ENCODE peak calls at places on chromosomes 11 and 22, in eight cellular contexts. One of them, this sample, is unnamed.

GRCh38 chr11:126546191-126546590 is 190.7 kb downstream of the ST3GAL4 start:
- DNase-seq in colonic mucosa: no peak
- DNase-seq in chondrocyte: peak
- DNase-seq in HTR-8/SVneo: no peak
- DNase-seq in erythroblast: no peak
- DNase-seq in endothelial cell: no peak
- DNase-seq in NCI-H1694: no peak
- DNase-seq in Panc1: no peak
- DNase-seq in this sample: no peak

GRCh38 chr11:84089072-84090057 is 803.2 kb upstream of the CCDC90B start:
- DNase-seq in Panc1: no peak
- DNase-seq in HTR-8/SVneo: no peak
- DNase-seq in colonic mucosa: no peak
- DNase-seq in erythroblast: no peak
- DNase-seq in endothelial cell: no peak
- DNase-seq in NCI-H1694: no peak
- DNase-seq in chondrocyte: no peak
- DNase-seq in this sample: no peak

GRCh38 chr11:1060885-1061616 is 13.6 kb upstream of the MUC2 start:
- DNase-seq in Panc1: peak
- DNase-seq in chondrocyte: no peak
- DNase-seq in erythroblast: no peak
- DNase-seq in NCI-H1694: no peak
- DNase-seq in colonic mucosa: peak
- DNase-seq in endothelial cell: no peak
- DNase-seq in HTR-8/SVneo: peak
- DNase-seq in this sample: peak

GRCh38 chr11:41235670-41236069 is 223.8 kb downstream of the LRRC4C start:
- DNase-seq in colonic mucosa: no peak
- DNase-seq in HTR-8/SVneo: no peak
- DNase-seq in Panc1: no peak
- DNase-seq in NCI-H1694: no peak
- DNase-seq in endothelial cell: no peak
- DNase-seq in chondrocyte: no peak
- DNase-seq in erythroblast: no peak
- DNase-seq in this sample: no peak

GRCh38 chr11:19380375-19380774 is 139.6 kb upstream of the E2F8 start:
- DNase-seq in chondrocyte: no peak
- DNase-seq in Panc1: no peak
- DNase-seq in endothelial cell: no peak
- DNase-seq in NCI-H1694: no peak
- DNase-seq in erythroblast: no peak
- DNase-seq in colonic mucosa: no peak
- DNase-seq in HTR-8/SVneo: peak
- DNase-seq in this sample: peak

GRCh38 chr11:4645974-4646373 is 2.2 kb downstream of the OR51E1 start:
- DNase-seq in erythroblast: no peak
- DNase-seq in colonic mucosa: no peak
- DNase-seq in chondrocyte: no peak
- DNase-seq in Panc1: no peak
- DNase-seq in endothelial cell: no peak
- DNase-seq in HTR-8/SVneo: no peak
- DNase-seq in NCI-H1694: no peak
- DNase-seq in this sample: no peak

GRCh38 chr22:37313376-37314314 is 31.3 kb downstream of the CYTH4 start:
- DNase-seq in HTR-8/SVneo: no peak
- DNase-seq in NCI-H1694: no peak
- DNase-seq in erythroblast: no peak
- DNase-seq in endothelial cell: no peak
- DNase-seq in colonic mucosa: no peak
- DNase-seq in chondrocyte: no peak
- DNase-seq in Panc1: no peak
- DNase-seq in this sample: no peak

GRCh38 chr11:3164138-3164539 is 971 bp downstream of the OSBPL5 start:
- DNase-seq in colonic mucosa: no peak
- DNase-seq in NCI-H1694: no peak
- DNase-seq in endothelial cell: no peak
- DNase-seq in Panc1: no peak
- DNase-seq in erythroblast: no peak
- DNase-seq in HTR-8/SVneo: no peak
- DNase-seq in chondrocyte: peak
- DNase-seq in this sample: no peak

GRCh38 chr11:65311197-65311631 is 3.5 kb upstream of the CDC42EP2 start:
- DNase-seq in NCI-H1694: no peak
- DNase-seq in HTR-8/SVneo: no peak
- DNase-seq in Panc1: no peak
- DNase-seq in erythroblast: no peak
- DNase-seq in endothelial cell: no peak
- DNase-seq in chondrocyte: no peak
- DNase-seq in colonic mucosa: no peak
- DNase-seq in this sample: peak

GRCh38 chr11:109697140-109697843 is 275.3 kb downstream of the C11orf87 start:
- DNase-seq in colonic mucosa: no peak
- DNase-seq in Panc1: peak
- DNase-seq in NCI-H1694: peak
- DNase-seq in HTR-8/SVneo: peak
- DNase-seq in erythroblast: peak
- DNase-seq in chondrocyte: peak
- DNase-seq in endothelial cell: peak
- DNase-seq in this sample: peak

GRCh38 chr11:122103366-122103765 is 12.6 kb downstream of the BLID start:
- DNase-seq in endothelial cell: no peak
- DNase-seq in Panc1: no peak
- DNase-seq in colonic mucosa: no peak
- DNase-seq in HTR-8/SVneo: no peak
- DNase-seq in NCI-H1694: no peak
- DNase-seq in erythroblast: no peak
- DNase-seq in chondrocyte: no peak
- DNase-seq in this sample: no peak

GRCh38 chr22:39134366-39135091 is 18.0 kb downstream of the CBX7 start:
- DNase-seq in Panc1: no peak
- DNase-seq in NCI-H1694: no peak
- DNase-seq in endothelial cell: no peak
- DNase-seq in erythroblast: no peak
- DNase-seq in HTR-8/SVneo: no peak
- DNase-seq in chondrocyte: peak
- DNase-seq in colonic mucosa: no peak
- DNase-seq in this sample: no peak

GRCh38 chr22:20514658-20515406 is 7.4 kb downstream of the MED15 start:
- DNase-seq in NCI-H1694: no peak
- DNase-seq in HTR-8/SVneo: no peak
- DNase-seq in chondrocyte: no peak
- DNase-seq in colonic mucosa: no peak
- DNase-seq in endothelial cell: no peak
- DNase-seq in erythroblast: no peak
- DNase-seq in Panc1: no peak
- DNase-seq in this sample: peak

GRCh38 chr11:19670030-19670761 is 42.4 kb upstream of the NAV2 start:
- DNase-seq in chondrocyte: no peak
- DNase-seq in Panc1: no peak
- DNase-seq in colonic mucosa: peak
- DNase-seq in erythroblast: no peak
- DNase-seq in HTR-8/SVneo: no peak
- DNase-seq in endothelial cell: no peak
- DNase-seq in NCI-H1694: no peak
- DNase-seq in this sample: peak

GRCh38 chr11:62444271-62444833 is 25.5 kb downstream of the SCGB1A1 start:
- DNase-seq in HTR-8/SVneo: no peak
- DNase-seq in NCI-H1694: peak
- DNase-seq in endothelial cell: no peak
- DNase-seq in colonic mucosa: peak
- DNase-seq in Panc1: no peak
- DNase-seq in chondrocyte: no peak
- DNase-seq in erythroblast: peak
- DNase-seq in this sample: peak

GRCh38 chr11:74809820-74810219 is 61.2 kb downstream of the RNF169 start:
- DNase-seq in chondrocyte: no peak
- DNase-seq in HTR-8/SVneo: no peak
- DNase-seq in erythroblast: no peak
- DNase-seq in Panc1: no peak
- DNase-seq in colonic mucosa: no peak
- DNase-seq in NCI-H1694: no peak
- DNase-seq in endothelial cell: no peak
- DNase-seq in this sample: no peak

GRCh38 chr11:17209939-17210245 is 2.1 kb upstream of the PIK3C2A start:
- DNase-seq in NCI-H1694: no peak
- DNase-seq in endothelial cell: no peak
- DNase-seq in HTR-8/SVneo: no peak
- DNase-seq in erythroblast: no peak
- DNase-seq in Panc1: no peak
- DNase-seq in colonic mucosa: no peak
- DNase-seq in chondrocyte: no peak
- DNase-seq in this sample: no peak

GRCh38 chr22:19872779-19873137 is 18.1 kb upstream of the GNB1L start:
- DNase-seq in NCI-H1694: no peak
- DNase-seq in endothelial cell: no peak
- DNase-seq in Panc1: no peak
- DNase-seq in erythroblast: no peak
- DNase-seq in colonic mucosa: peak
- DNase-seq in HTR-8/SVneo: no peak
- DNase-seq in chondrocyte: no peak
- DNase-seq in this sample: no peak

GRCh38 chr11:91820709-91821108 is 403.9 kb upstream of the FAT3 start:
- DNase-seq in NCI-H1694: no peak
- DNase-seq in chondrocyte: no peak
- DNase-seq in Panc1: no peak
- DNase-seq in HTR-8/SVneo: no peak
- DNase-seq in colonic mucosa: no peak
- DNase-seq in endothelial cell: no peak
- DNase-seq in erythroblast: no peak
- DNase-seq in this sample: no peak

GRCh38 chr11:69359735-69360470 is 65.9 kb downstream of the MYEOV start:
- DNase-seq in erythroblast: no peak
- DNase-seq in Panc1: no peak
- DNase-seq in endothelial cell: peak
- DNase-seq in HTR-8/SVneo: no peak
- DNase-seq in NCI-H1694: no peak
- DNase-seq in colonic mucosa: no peak
- DNase-seq in chondrocyte: peak
- DNase-seq in this sample: no peak

GRCh38 chr22:37176464-37177061 is 11.5 kb downstream of the C1QTNF6 start:
- DNase-seq in HTR-8/SVneo: no peak
- DNase-seq in Panc1: no peak
- DNase-seq in chondrocyte: peak
- DNase-seq in endothelial cell: no peak
- DNase-seq in erythroblast: peak
- DNase-seq in NCI-H1694: no peak
- DNase-seq in colonic mucosa: no peak
- DNase-seq in this sample: peak

GRCh38 chr22:26551568-26551967 is 38.4 kb downstream of the TPST2 start:
- DNase-seq in HTR-8/SVneo: no peak
- DNase-seq in Panc1: no peak
- DNase-seq in chondrocyte: no peak
- DNase-seq in endothelial cell: no peak
- DNase-seq in NCI-H1694: no peak
- DNase-seq in colonic mucosa: no peak
- DNase-seq in erythroblast: no peak
- DNase-seq in this sample: no peak

GRCh38 chr22:50488006-50488677 is 1.5 kb downstream of the MIOX start:
- DNase-seq in chondrocyte: no peak
- DNase-seq in Panc1: no peak
- DNase-seq in HTR-8/SVneo: no peak
- DNase-seq in NCI-H1694: no peak
- DNase-seq in erythroblast: no peak
- DNase-seq in endothelial cell: no peak
- DNase-seq in colonic mucosa: no peak
- DNase-seq in this sample: no peak

GRCh38 chr11:90288207-90288821 is 65.5 kb upstream of the CHORDC1 start:
- DNase-seq in HTR-8/SVneo: peak
- DNase-seq in NCI-H1694: no peak
- DNase-seq in chondrocyte: no peak
- DNase-seq in erythroblast: no peak
- DNase-seq in Panc1: peak
- DNase-seq in colonic mucosa: no peak
- DNase-seq in endothelial cell: no peak
- DNase-seq in this sample: peak

This sample was measured in HFFc6.